ENCODE peak calls at places on chromosomes 4 and X, in four cellular contexts. Q is H1, K is GM12878, F is HepG2. P is an unnamed sample.

GRCh38 chrX:38754102-38754790 is 47.0 kb upstream of the MID1IP1 start:
- DNase-seq in F (peak), Q (no peak), K (peak), P (peak)

GRCh38 chr4:182242793-182243192 is 409 bp upstream of the TENM3 start:
- DNase-seq in Q (no peak), F (no peak), K (no peak), P (no peak)

GRCh38 chr4:147360301-147360700 is 120.6 kb upstream of the EDNRA start:
- DNase-seq in Q (no peak), K (no peak), F (no peak), P (no peak)

GRCh38 chr4:101864660-101865059 is 74.1 kb downstream of the BANK1 start:
- DNase-seq in F (no peak), K (no peak), Q (no peak), P (no peak)

GRCh38 chr4:33924239-33924638 is 2320.1 kb downstream of the ARAP2 start:
- DNase-seq in K (no peak), Q (no peak), F (no peak), P (no peak)

GRCh38 chr4:128635141-128635911 is 174.2 kb upstream of the JADE1 start:
- DNase-seq in F (peak), Q (no peak), K (no peak), P (no peak)

GRCh38 chr4:110170861-110171260 is 27.6 kb downstream of the ELOVL6 start:
- DNase-seq in F (no peak), K (no peak), Q (no peak), P (no peak)

GRCh38 chr4:105966046-105966445 is 70.8 kb downstream of the NPNT start:
- DNase-seq in Q (no peak), K (no peak), F (no peak), P (no peak)

GRCh38 chr4:100086766-100087431 is 103.4 kb downstream of the DDIT4L start:
- DNase-seq in F (no peak), K (no peak), Q (no peak), P (peak)

GRCh38 chr4:68693325-68694075 is 23.0 kb upstream of the UGT2B15 start:
- DNase-seq in F (no peak), Q (no peak), K (no peak), P (no peak)

GRCh38 chr4:16674133-16674532 is 224.3 kb downstream of the LDB2 start:
- DNase-seq in Q (no peak), F (no peak), K (no peak), P (no peak)

GRCh38 chrX:153306527-153307115 is 14.9 kb downstream of the PNMA6F start:
- DNase-seq in K (no peak), Q (no peak), F (no peak), P (no peak)

GRCh38 chr4:80989921-80990544 is 40.5 kb upstream of the BMP3 start:
- DNase-seq in K (peak), F (peak), Q (peak), P (peak)

GRCh38 chrX:38806875-38807601 is 5.8 kb downstream of the MID1IP1 start:
- DNase-seq in K (no peak), Q (no peak), F (peak), P (no peak)

GRCh38 chr4:141248029-141248428 is 27.3 kb downstream of the ZNF330 start:
- DNase-seq in F (no peak), Q (no peak), K (no peak), P (no peak)

GRCh38 chrX:135625995-135626394 is 87.4 kb upstream of the CT45A1 start:
- DNase-seq in K (no peak), Q (no peak), F (peak), P (no peak)

GRCh38 chr4:70915048-70915815 is 13.1 kb downstream of the MOB1B start:
- DNase-seq in Q (no peak), K (no peak), F (no peak), P (no peak)

GRCh38 chrX:51795136-51795535 is 51.9 kb downstream of the GSPT2 start:
- DNase-seq in Q (no peak), K (no peak), F (no peak), P (no peak)

GRCh38 chrX:122439836-122440235 is 744.2 kb upstream of the GRIA3 start:
- DNase-seq in Q (no peak), F (no peak), K (no peak), P (no peak)

GRCh38 chr4:3713346-3713745 is 52.8 kb upstream of the ADRA2C start:
- DNase-seq in K (no peak), Q (no peak), F (no peak), P (no peak)

GRCh38 chr4:188778880-188779279 is 639.6 kb downstream of the TRIML1 start:
- DNase-seq in K (no peak), Q (no peak), F (no peak), P (no peak)

GRCh38 chr4:100938698-100939097 is 408.6 kb downstream of the PPP3CA start:
- DNase-seq in F (no peak), Q (no peak), K (no peak), P (no peak)

GRCh38 chr4:2163311-2163821 is 78.6 kb downstream of the HAUS3 start:
- DNase-seq in Q (no peak), K (no peak), F (no peak), P (no peak)

GRCh38 chr4:109298279-109299010 is 4.0 kb downstream of the COL25A1 start:
- DNase-seq in Q (no peak), F (no peak), K (no peak), P (no peak)

GRCh38 chr4:35124116-35124515 is 1120.2 kb downstream of the ARAP2 start:
- DNase-seq in F (no peak), Q (no peak), K (no peak), P (no peak)

GRCh38 chr4:176064539-176064938 is 1.1 kb upstream of the WDR17 start:
- DNase-seq in K (no peak), F (no peak), Q (no peak), P (no peak)

GRCh38 chr4:107710493-107711459 is 9.3 kb downstream of the PAPSS1 start:
- DNase-seq in F (no peak), K (no peak), Q (no peak), P (no peak)

GRCh38 chrX:24025741-24026402 is 1.1 kb downstream of the KLHL15 start:
- DNase-seq in Q (no peak), K (no peak), F (no peak), P (no peak)

GRCh38 chr4:144209491-144209890 is 69.0 kb upstream of the GYPA start:
- DNase-seq in Q (no peak), K (no peak), F (no peak), P (no peak)

GRCh38 chr4:61520176-61520575 is 320.1 kb downstream of the ADGRL3 start:
- DNase-seq in K (no peak), F (no peak), Q (no peak), P (no peak)

GRCh38 chr4:149997881-149998421 is 80.3 kb upstream of the DCLK2 start:
- DNase-seq in F (peak), K (no peak), Q (no peak), P (no peak)

GRCh38 chr4:126106658-126107057 is 791.9 kb downstream of the FAT4 start:
- DNase-seq in F (peak), Q (no peak), K (no peak), P (peak)

GRCh38 chr4:182585321-182585720 is 331.9 kb downstream of the DCTD start:
- DNase-seq in K (no peak), F (no peak), Q (peak), P (peak)

GRCh38 chr4:48360285-48360965 is 19.1 kb downstream of the SLAIN2 start:
- DNase-seq in F (no peak), K (no peak), Q (no peak), P (no peak)

GRCh38 chr4:7313361-7313811 is 121.0 kb downstream of the SORCS2 start:
- DNase-seq in F (no peak), Q (no peak), K (no peak), P (no peak)
- TF ChIP-seq SUZ12 in F (no peak), Q (no peak), K (no peak), P (no peak)

GRCh38 chr4:184118516-184118915 is 99.2 kb downstream of the ENPP6 start:
- DNase-seq in Q (no peak), K (no peak), F (no peak), P (no peak)
- TF ChIP-seq YY1 in Q (no peak), K (no peak), F (no peak), P (no peak)

GRCh38 chr4:69708211-69708610 is 52.2 kb downstream of the SULT1B1 start:
- DNase-seq in Q (no peak), K (no peak), F (no peak), P (no peak)
- TF ChIP-seq SUZ12 in Q (no peak), K (no peak), F (no peak), P (no peak)

GRCh38 chrX:149938427-149939270 is at the start of gene EOLA2:
- DNase-seq in K (peak), F (peak), Q (peak), P (peak)

GRCh38 chrX:149940015-149940716 is 1.9 kb upstream of the EOLA2 start:
- DNase-seq in F (peak), Q (peak), K (peak), P (peak)

GRCh38 chrX:149939271-149940014 is 1.2 kb upstream of the EOLA2 start:
- DNase-seq in F (peak), Q (peak), K (peak), P (peak)

DNA sequence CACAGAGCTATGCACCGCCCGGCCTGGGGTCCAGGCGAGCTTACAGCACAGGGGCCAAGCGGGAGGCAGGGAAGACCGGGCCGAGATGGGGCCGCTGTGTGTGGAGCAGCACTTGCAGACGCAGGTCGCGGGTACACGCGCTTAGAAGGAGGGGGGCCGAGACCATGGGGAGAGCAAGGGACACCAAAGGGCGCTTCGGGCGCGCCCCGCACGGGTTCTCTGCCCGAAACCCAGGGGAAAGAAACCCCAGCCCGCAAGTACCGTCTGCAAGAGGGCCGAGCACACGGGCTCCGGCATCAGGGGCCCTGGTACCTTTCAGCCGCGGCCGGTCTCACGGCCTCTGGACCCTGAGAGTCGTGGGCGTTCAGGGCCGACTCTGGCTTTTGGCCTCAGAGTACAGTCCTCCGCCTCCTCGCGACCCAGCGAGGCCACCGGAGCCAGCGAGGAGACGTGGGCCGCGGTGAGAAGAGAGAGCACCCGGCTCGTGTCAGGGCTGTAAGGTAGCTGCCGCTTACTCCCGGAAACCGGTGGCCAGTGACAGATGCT is 337 bp downstream of the EOLA2 start:
- DNase-seq in F (no peak), K (no peak), Q (no peak), P (no peak)
- TF ChIP-seq YY1 in F (no peak), K (peak), Q (no peak), P (no peak)

GRCh38 chr4:156100651-156101050 is 147.0 kb upstream of the CTSO start:
- DNase-seq in Q (no peak), F (no peak), K (no peak), P (no peak)

GRCh38 chr4:156103306-156103705 is 149.6 kb upstream of the CTSO start:
- DNase-seq in K (no peak), F (no peak), Q (no peak), P (no peak)

GRCh38 chr4:156098846-156099245 is 145.2 kb upstream of the CTSO start:
- DNase-seq in F (no peak), K (no peak), Q (no peak), P (no peak)

GRCh38 chr4:156101571-156101970 is 147.9 kb upstream of the CTSO start:
- DNase-seq in K (no peak), Q (no peak), F (no peak), P (no peak)

GRCh38 chr4:156102411-156102810 is 148.7 kb upstream of the CTSO start:
- DNase-seq in F (no peak), K (no peak), Q (no peak), P (no peak)
- TF ChIP-seq SUZ12 in F (no peak), K (no peak), Q (no peak), P (no peak)

DNA sequence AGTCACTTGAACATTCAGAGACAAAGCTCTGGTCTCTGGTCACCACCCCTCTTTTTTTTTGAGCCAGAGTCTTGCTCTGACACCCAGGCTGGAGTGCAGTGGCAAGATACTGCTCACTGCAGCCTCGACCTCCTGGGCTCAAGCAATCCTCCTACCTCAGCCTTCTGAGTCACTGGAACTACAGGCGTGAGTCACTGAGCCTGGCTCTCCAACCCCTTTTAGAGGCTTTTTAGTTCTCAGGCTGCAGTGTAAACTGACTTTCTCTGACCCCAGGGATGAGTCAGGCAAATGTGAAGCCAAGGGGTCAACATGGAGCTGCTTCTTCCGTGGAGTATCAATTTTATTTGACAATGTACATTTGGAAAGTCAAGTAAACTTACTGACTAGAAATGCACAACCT is 229.2 kb downstream of the PTTG2 start:
- DNase-seq in F (peak), K (no peak), Q (no peak), P (no peak)
- TF ChIP-seq YY1 in F (no peak), K (no peak), Q (no peak), P (no peak)

GRCh38 chr4:57410331-57411052 is 300.3 kb upstream of the IGFBP7 start:
- DNase-seq in F (no peak), K (no peak), Q (no peak), P (no peak)
- TF ChIP-seq SUZ12 in F (no peak), K (no peak), Q (no peak), P (no peak)

DNA sequence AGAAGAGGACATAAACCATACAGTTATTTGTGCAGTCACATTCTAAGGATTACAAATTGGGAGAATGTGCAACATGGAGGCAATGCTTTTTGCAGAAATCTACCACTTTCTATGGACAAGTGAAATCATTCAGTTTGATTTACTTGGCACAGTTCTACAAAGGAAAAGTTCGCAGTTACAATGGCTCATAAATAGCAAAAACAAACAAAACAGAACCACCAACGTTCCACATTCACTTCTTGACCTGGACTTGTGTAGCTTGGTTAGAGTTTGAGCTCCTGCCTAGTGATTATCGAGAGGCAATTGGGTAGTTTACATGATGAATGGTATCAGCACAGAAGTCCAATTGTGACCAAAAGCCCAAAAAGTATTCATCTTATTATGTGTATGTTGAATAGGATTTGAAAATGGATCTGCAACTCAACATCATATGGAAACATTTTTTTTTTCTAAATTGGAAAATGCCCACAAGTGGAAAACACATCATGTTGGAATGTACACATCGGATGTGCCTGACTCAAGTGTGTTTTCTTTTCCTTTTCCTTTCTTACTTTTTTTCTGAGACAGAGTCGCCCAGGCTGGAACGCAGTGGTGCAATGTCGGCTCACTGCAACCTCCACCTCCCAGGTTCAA is 123.8 kb downstream of the LUZP4 start:
- DNase-seq in K (no peak), F (no peak), Q (no peak), P (no peak)
- TF ChIP-seq YY1 in K (no peak), F (no peak), Q (no peak), P (no peak)

GRCh38 chr4:140170299-140170698 is 16.3 kb upstream of the MAML3 start:
- DNase-seq in F (no peak), Q (no peak), K (no peak), P (no peak)
- TF ChIP-seq SUZ12 in F (no peak), Q (no peak), K (no peak), P (no peak)